ENCODE peak calls at places on chromosomes 7 and 10, in five cellular contexts. S, O, E, Z and T are unnamed samples.

GRCh38 chr10:72319416-72320254 is 35.1 kb downstream of the DNAJB12 start:
- DNase-seq in S (peak; percentile 47), O (peak; percentile 93), E (peak; percentile 90), Z (peak; percentile 96), T (peak; percentile 48)

GRCh38 chr10:87552248-87552914 is 47.7 kb downstream of the MINPP1 start:
- DNase-seq in S (no peak), O (no peak), E (no peak), Z (peak; percentile 39), T (no peak)

GRCh38 chr7:112260941-112261340 is 54.4 kb downstream of the ZNF277 start:
- DNase-seq in S (no peak), O (no peak), E (no peak), Z (no peak), T (no peak)

GRCh38 chr10:77582710-77583115 is 54.9 kb downstream of the KCNMA1 start:
- DNase-seq in S (no peak), O (no peak), E (no peak), Z (peak; percentile 78), T (peak; percentile 30)

GRCh38 chr10:102229810-102230263 is 3.7 kb downstream of the ELOVL3 start:
- DNase-seq in S (peak; percentile 77), O (peak; percentile 81), E (peak; percentile 92), Z (peak; percentile 87), T (no peak)

GRCh38 chr10:75765705-75766104 is 334.3 kb downstream of the LRMDA start:
- DNase-seq in S (no peak), O (no peak), E (no peak), Z (no peak), T (no peak)

GRCh38 chr10:974785-975074 is 13.5 kb upstream of the GTPBP4 start:
- DNase-seq in S (no peak), O (no peak), E (no peak), Z (no peak), T (no peak)

GRCh38 chr7:70319057-70319456 is 720.8 kb downstream of the AUTS2 start:
- DNase-seq in S (no peak), O (no peak), E (no peak), Z (peak; percentile 8), T (no peak)

GRCh38 chr7:127654404-127655392 is 2.7 kb downstream of the SND1 start:
- DNase-seq in S (no peak), O (no peak), E (no peak), Z (peak; percentile 35), T (no peak)

GRCh38 chr7:3033136-3033535 is 10.5 kb downstream of the CARD11 start:
- DNase-seq in S (no peak), O (peak; percentile 53), E (no peak), Z (no peak), T (no peak)

GRCh38 chr10:121808835-121809234 is 119.0 kb downstream of the ATE1 start:
- DNase-seq in S (no peak), O (no peak), E (no peak), Z (no peak), T (no peak)

GRCh38 chr10:35423505-35424306 is 87.4 kb downstream of the CCNY start:
- DNase-seq in S (no peak), O (no peak), E (no peak), Z (peak; percentile 91), T (no peak)

GRCh38 chr7:101402081-101402779 is 39.6 kb downstream of the COL26A1 start:
- DNase-seq in S (no peak), O (no peak), E (peak; percentile 98), Z (peak; percentile 83), T (peak; percentile 52)

GRCh38 chr10:68099736-68100135 is 9.6 kb upstream of the MYPN start:
- DNase-seq in S (no peak), O (no peak), E (no peak), Z (peak; percentile 95), T (no peak)

GRCh38 chr7:155457544-155458316 is at the start of gene EN2:
- DNase-seq in S (no peak), O (no peak), E (peak; percentile 39), Z (peak; percentile 35), T (no peak)

GRCh38 chr7:141381794-141382453 is 169.3 kb upstream of the AGK start:
- DNase-seq in S (no peak), O (no peak), E (no peak), Z (no peak), T (no peak)

GRCh38 chr10:95496246-95496911 is 64.8 kb downstream of the SORBS1 start:
- DNase-seq in S (no peak), O (no peak), E (no peak), Z (peak; percentile 42), T (no peak)

GRCh38 chr7:18202315-18203045 is 174.8 kb upstream of the PRPS1L1 start:
- DNase-seq in S (no peak), O (no peak), E (no peak), Z (no peak), T (no peak)

GRCh38 chr7:100654908-100655831 is 1.1 kb downstream of the ACTL6B start:
- DNase-seq in S (no peak), O (no peak), E (no peak), Z (no peak), T (no peak)

GRCh38 chr10:30980951-30981616 is 50.6 kb downstream of the ZNF438 start:
- DNase-seq in S (no peak), O (no peak), E (no peak), Z (peak; percentile 76), T (peak; percentile 76)